ENCODE peak calls at places on chromosomes 1 and 21, in six cellular contexts. One of them, this sample, is unnamed.

GRCh38 chr21:35886887-35887286 is 173.4 kb downstream of the SETD4 start:
- DNase-seq in astrocyte of the spinal cord: no peak
- DNase-seq in body of pancreas: no peak
- DNase-seq in AG10803: no peak
- DNase-seq in Caco-2: no peak
- DNase-seq in tibial nerve: no peak
- DNase-seq in this sample: no peak

GRCh38 chr1:151277249-151277648 is 4.8 kb upstream of the ZNF687 start:
- DNase-seq in body of pancreas: no peak
- DNase-seq in tibial nerve: no peak
- DNase-seq in Caco-2: no peak
- DNase-seq in astrocyte of the spinal cord: no peak
- DNase-seq in AG10803: no peak
- DNase-seq in this sample: no peak

GRCh38 chr21:45351061-45351460 is 53.9 kb upstream of the COL18A1 start:
- DNase-seq in astrocyte of the spinal cord: no peak
- DNase-seq in AG10803: no peak
- DNase-seq in tibial nerve: no peak
- DNase-seq in body of pancreas: no peak
- DNase-seq in Caco-2: no peak
- DNase-seq in this sample: no peak

GRCh38 chr1:225767591-225768540 is 9.8 kb upstream of the SRP9 start:
- DNase-seq in body of pancreas: peak
- DNase-seq in AG10803: peak
- DNase-seq in astrocyte of the spinal cord: peak
- DNase-seq in Caco-2: no peak
- DNase-seq in tibial nerve: peak
- DNase-seq in this sample: peak

GRCh38 chr1:45846931-45847330 is 43.5 kb downstream of the MAST2 start:
- DNase-seq in body of pancreas: no peak
- DNase-seq in AG10803: peak
- DNase-seq in astrocyte of the spinal cord: peak
- DNase-seq in tibial nerve: no peak
- DNase-seq in Caco-2: no peak
- DNase-seq in this sample: peak

GRCh38 chr1:201606581-201606980 is 67.7 kb downstream of the NAV1 start:
- DNase-seq in AG10803: peak
- DNase-seq in body of pancreas: no peak
- DNase-seq in tibial nerve: no peak
- DNase-seq in astrocyte of the spinal cord: no peak
- DNase-seq in Caco-2: no peak
- DNase-seq in this sample: peak

GRCh38 chr1:37177230-37177864 is 143.0 kb upstream of the GRIK3 start:
- DNase-seq in body of pancreas: peak
- DNase-seq in astrocyte of the spinal cord: no peak
- DNase-seq in tibial nerve: no peak
- DNase-seq in Caco-2: no peak
- DNase-seq in AG10803: peak
- DNase-seq in this sample: no peak

GRCh38 chr1:168225476-168226190 is at the start of gene SFT2D2:
- DNase-seq in astrocyte of the spinal cord: peak
- DNase-seq in body of pancreas: peak
- DNase-seq in AG10803: peak
- DNase-seq in tibial nerve: peak
- DNase-seq in Caco-2: peak
- DNase-seq in this sample: peak

GRCh38 chr1:86194491-86195034 is 38.0 kb upstream of the COL24A1 start:
- DNase-seq in tibial nerve: no peak
- DNase-seq in Caco-2: peak
- DNase-seq in AG10803: no peak
- DNase-seq in astrocyte of the spinal cord: peak
- DNase-seq in body of pancreas: no peak
- DNase-seq in this sample: peak

GRCh38 chr1:232473319-232473718 is 156.6 kb downstream of the SIPA1L2 start:
- DNase-seq in tibial nerve: no peak
- DNase-seq in Caco-2: no peak
- DNase-seq in body of pancreas: no peak
- DNase-seq in AG10803: peak
- DNase-seq in astrocyte of the spinal cord: peak
- DNase-seq in this sample: peak

GRCh38 chr1:38476111-38476783 is 383.3 kb downstream of the RRAGC start:
- DNase-seq in body of pancreas: no peak
- DNase-seq in tibial nerve: no peak
- DNase-seq in AG10803: no peak
- DNase-seq in astrocyte of the spinal cord: no peak
- DNase-seq in Caco-2: no peak
- DNase-seq in this sample: no peak

GRCh38 chr21:15534450-15534886 is 195.3 kb upstream of the USP25 start:
- DNase-seq in AG10803: no peak
- DNase-seq in body of pancreas: no peak
- DNase-seq in Caco-2: no peak
- DNase-seq in tibial nerve: no peak
- DNase-seq in astrocyte of the spinal cord: no peak
- DNase-seq in this sample: no peak

GRCh38 chr1:17630048-17630830 is 90.7 kb downstream of the ARHGEF10L start:
- DNase-seq in astrocyte of the spinal cord: no peak
- DNase-seq in body of pancreas: no peak
- DNase-seq in Caco-2: no peak
- DNase-seq in AG10803: peak
- DNase-seq in tibial nerve: peak
- DNase-seq in this sample: peak

GRCh38 chr1:62299426-62300200 is 19.6 kb downstream of the KANK4 start:
- DNase-seq in tibial nerve: peak
- DNase-seq in AG10803: no peak
- DNase-seq in astrocyte of the spinal cord: peak
- DNase-seq in Caco-2: no peak
- DNase-seq in body of pancreas: peak
- DNase-seq in this sample: peak

GRCh38 chr1:201630582-201630981 is 91.7 kb downstream of the NAV1 start:
- DNase-seq in AG10803: peak
- DNase-seq in body of pancreas: no peak
- DNase-seq in Caco-2: no peak
- DNase-seq in tibial nerve: no peak
- DNase-seq in astrocyte of the spinal cord: no peak
- DNase-seq in this sample: no peak

GRCh38 chr1:184827600-184828368 is 73.1 kb upstream of the EDEM3 start:
- DNase-seq in tibial nerve: no peak
- DNase-seq in body of pancreas: no peak
- DNase-seq in astrocyte of the spinal cord: peak
- DNase-seq in AG10803: peak
- DNase-seq in Caco-2: no peak
- DNase-seq in this sample: peak

GRCh38 chr1:160949881-160950280 is 4.7 kb downstream of the ITLN2 start:
- DNase-seq in body of pancreas: no peak
- DNase-seq in astrocyte of the spinal cord: no peak
- DNase-seq in AG10803: no peak
- DNase-seq in Caco-2: no peak
- DNase-seq in tibial nerve: no peak
- DNase-seq in this sample: no peak

DNA sequence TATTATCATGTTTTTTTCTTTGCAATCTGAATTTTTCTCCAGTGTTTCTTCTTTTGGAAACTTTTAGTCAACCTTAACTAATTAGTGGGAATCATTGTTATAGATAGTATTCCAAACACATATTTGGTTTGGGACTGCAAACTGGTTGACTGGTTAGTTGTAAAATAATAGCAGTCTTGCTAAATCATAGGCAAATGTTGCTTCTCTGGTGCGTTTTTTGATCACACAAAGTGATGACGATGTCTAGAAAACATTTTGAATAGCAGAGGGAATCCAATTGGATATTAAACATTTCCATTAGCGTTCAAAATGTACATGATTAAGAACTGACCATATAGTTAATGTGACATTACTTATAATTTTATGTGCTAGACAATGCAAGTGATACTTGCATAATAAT is 4.5 kb downstream of the DNAJB4 start:
- DNase-seq in body of pancreas: no peak
- DNase-seq in AG10803: no peak
- DNase-seq in astrocyte of the spinal cord: no peak
- DNase-seq in tibial nerve: no peak
- DNase-seq in Caco-2: no peak
- DNase-seq in this sample: no peak
- H3K4me3 ChIP-seq in body of pancreas: no peak
- H3K4me3 ChIP-seq in AG10803: no peak
- H3K4me3 ChIP-seq in astrocyte of the spinal cord: peak
- H3K4me3 ChIP-seq in tibial nerve: no peak
- H3K4me3 ChIP-seq in Caco-2: no peak
- H3K4me3 ChIP-seq in this sample: no peak

DNA sequence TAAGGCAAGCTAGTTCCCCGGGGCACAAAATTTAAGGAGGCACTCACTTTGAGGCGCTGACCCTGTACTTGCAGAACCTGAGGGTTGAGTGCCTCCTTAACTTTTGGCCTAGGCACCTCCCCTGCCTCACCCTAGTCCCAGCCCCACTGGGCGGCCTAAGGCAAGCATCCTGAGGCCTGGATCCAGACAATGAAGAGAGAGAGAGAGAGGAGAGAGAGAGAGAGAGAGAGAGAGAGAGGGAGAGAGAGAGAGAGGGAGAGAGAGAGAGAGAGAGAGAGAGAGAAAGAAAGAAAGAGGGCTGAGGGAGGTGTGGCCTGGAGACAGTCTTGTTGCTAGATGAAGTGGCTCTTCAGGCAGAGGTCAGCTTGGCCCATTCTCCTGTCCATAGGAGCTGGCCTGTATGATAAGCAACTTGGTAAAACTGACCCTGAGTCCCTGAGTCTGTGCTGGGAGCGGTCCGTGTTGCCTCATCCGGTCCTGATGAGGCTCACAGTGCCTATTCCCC is 7.4 kb upstream of the LRRN2 start:
- DNase-seq in AG10803: no peak
- DNase-seq in astrocyte of the spinal cord: no peak
- DNase-seq in Caco-2: no peak
- DNase-seq in body of pancreas: no peak
- DNase-seq in tibial nerve: no peak
- DNase-seq in this sample: no peak
- TF ChIP-seq CTCF in AG10803: no peak
- TF ChIP-seq CTCF in astrocyte of the spinal cord: no peak
- TF ChIP-seq CTCF in Caco-2: no peak
- TF ChIP-seq CTCF in body of pancreas: no peak
- TF ChIP-seq CTCF in tibial nerve: peak
- TF ChIP-seq CTCF in this sample: no peak

GRCh38 chr21:31874817-31875216 is 2.0 kb downstream of the HUNK start:
- DNase-seq in AG10803: no peak
- DNase-seq in Caco-2: no peak
- DNase-seq in astrocyte of the spinal cord: no peak
- DNase-seq in body of pancreas: peak
- DNase-seq in tibial nerve: no peak
- DNase-seq in this sample: no peak
- H3K4me3 ChIP-seq in AG10803: peak
- H3K4me3 ChIP-seq in Caco-2: no peak
- H3K4me3 ChIP-seq in astrocyte of the spinal cord: no peak
- H3K4me3 ChIP-seq in body of pancreas: no peak
- H3K4me3 ChIP-seq in tibial nerve: no peak
- H3K4me3 ChIP-seq in this sample: no peak

GRCh38 chr1:44739361-44740178 is at the start of gene KIF2C:
- DNase-seq in Caco-2: peak
- DNase-seq in astrocyte of the spinal cord: peak
- DNase-seq in AG10803: peak
- DNase-seq in tibial nerve: peak
- DNase-seq in body of pancreas: peak
- DNase-seq in this sample: peak
- TF ChIP-seq CTCF in Caco-2: no peak
- TF ChIP-seq CTCF in astrocyte of the spinal cord: no peak
- TF ChIP-seq CTCF in AG10803: no peak
- TF ChIP-seq CTCF in tibial nerve: peak
- TF ChIP-seq CTCF in body of pancreas: no peak
- TF ChIP-seq CTCF in this sample: no peak

DNA sequence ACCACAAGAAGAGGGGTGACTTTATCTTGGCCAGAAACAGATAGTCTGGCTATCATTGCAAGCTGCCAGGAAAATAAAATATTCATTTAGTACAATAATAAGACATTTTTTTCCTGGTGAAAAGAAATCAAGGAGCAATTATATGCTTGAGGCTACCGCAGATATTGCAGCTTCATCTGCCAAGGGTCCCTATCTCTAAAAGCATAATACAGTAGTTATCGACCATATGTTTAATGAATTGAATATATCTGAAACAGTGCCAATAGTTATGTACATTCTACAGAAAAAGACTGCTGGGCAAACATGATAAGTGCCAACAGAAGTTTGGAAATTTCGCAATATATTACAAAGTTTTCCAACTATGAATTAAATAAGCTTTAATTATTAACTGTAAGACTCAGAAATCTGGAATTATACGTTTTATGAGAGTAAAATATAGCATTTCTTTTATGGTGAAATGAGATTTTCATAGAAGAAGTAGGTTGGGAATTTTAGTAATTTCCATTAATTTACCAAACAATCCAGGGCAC is 561.1 kb upstream of the ZP4 start:
- DNase-seq in Caco-2: no peak
- DNase-seq in AG10803: no peak
- DNase-seq in astrocyte of the spinal cord: no peak
- DNase-seq in body of pancreas: no peak
- DNase-seq in tibial nerve: no peak
- DNase-seq in this sample: no peak
- H3K4me3 ChIP-seq in Caco-2: no peak
- H3K4me3 ChIP-seq in AG10803: no peak
- H3K4me3 ChIP-seq in astrocyte of the spinal cord: no peak
- H3K4me3 ChIP-seq in body of pancreas: no peak
- H3K4me3 ChIP-seq in tibial nerve: no peak
- H3K4me3 ChIP-seq in this sample: no peak

GRCh38 chr1:112337028-112337531 is 58.9 kb upstream of the CTTNBP2NL start:
- DNase-seq in body of pancreas: peak
- DNase-seq in Caco-2: peak
- DNase-seq in tibial nerve: no peak
- DNase-seq in astrocyte of the spinal cord: no peak
- DNase-seq in AG10803: peak
- DNase-seq in this sample: peak
- TF ChIP-seq CTCF in body of pancreas: peak
- TF ChIP-seq CTCF in Caco-2: peak
- TF ChIP-seq CTCF in tibial nerve: peak
- TF ChIP-seq CTCF in astrocyte of the spinal cord: peak
- TF ChIP-seq CTCF in AG10803: peak
- TF ChIP-seq CTCF in this sample: peak

GRCh38 chr1:47433453-47434050 is 4.3 kb upstream of the FOXD2 start:
- DNase-seq in body of pancreas: no peak
- DNase-seq in Caco-2: no peak
- DNase-seq in tibial nerve: no peak
- DNase-seq in astrocyte of the spinal cord: no peak
- DNase-seq in AG10803: no peak
- DNase-seq in this sample: no peak
- H3K4me3 ChIP-seq in body of pancreas: no peak
- H3K4me3 ChIP-seq in Caco-2: no peak
- H3K4me3 ChIP-seq in tibial nerve: peak
- H3K4me3 ChIP-seq in astrocyte of the spinal cord: no peak
- H3K4me3 ChIP-seq in AG10803: peak
- H3K4me3 ChIP-seq in this sample: peak

This sample was measured in fibroblast of the aortic adventitia.